ENCODE peak calls at places on chromosomes 2 and 18, in nine cellular contexts. One of them, this sample, is unnamed.

GRCh38 chr2:26692814-26693286 is 328 bp downstream of the KCNK3 start:
- DNase-seq in adrenal gland: no peak
- DNase-seq in HFF-Myc: no peak
- DNase-seq in GM06990: no peak
- DNase-seq in BJ: no peak
- DNase-seq in fibroblast of villous mesenchyme: peak
- DNase-seq in AG04450: no peak
- DNase-seq in omental fat pad: no peak
- DNase-seq in nephron progenitor cell: no peak
- DNase-seq in this sample: no peak

GRCh38 chr2:200466703-200467418 is 43.0 kb downstream of the KCTD18 start:
- DNase-seq in adrenal gland: peak
- DNase-seq in HFF-Myc: no peak
- DNase-seq in GM06990: no peak
- DNase-seq in BJ: no peak
- DNase-seq in fibroblast of villous mesenchyme: peak
- DNase-seq in AG04450: no peak
- DNase-seq in omental fat pad: no peak
- DNase-seq in nephron progenitor cell: no peak
- DNase-seq in this sample: no peak

GRCh38 chr18:23340661-23341060 is 112.4 kb upstream of the RIOK3 start:
- DNase-seq in adrenal gland: no peak
- DNase-seq in HFF-Myc: no peak
- DNase-seq in GM06990: no peak
- DNase-seq in BJ: no peak
- DNase-seq in fibroblast of villous mesenchyme: peak
- DNase-seq in AG04450: no peak
- DNase-seq in omental fat pad: no peak
- DNase-seq in nephron progenitor cell: peak
- DNase-seq in this sample: no peak

GRCh38 chr18:9951022-9951859 is 37.4 kb downstream of the VAPA start:
- DNase-seq in adrenal gland: no peak
- DNase-seq in HFF-Myc: peak
- DNase-seq in GM06990: no peak
- DNase-seq in BJ: no peak
- DNase-seq in fibroblast of villous mesenchyme: peak
- DNase-seq in AG04450: peak
- DNase-seq in omental fat pad: no peak
- DNase-seq in nephron progenitor cell: peak
- DNase-seq in this sample: no peak

GRCh38 chr2:12119841-12120240 is 373.4 kb downstream of the LPIN1 start:
- DNase-seq in adrenal gland: no peak
- DNase-seq in HFF-Myc: no peak
- DNase-seq in GM06990: no peak
- DNase-seq in BJ: no peak
- DNase-seq in fibroblast of villous mesenchyme: peak
- DNase-seq in AG04450: no peak
- DNase-seq in omental fat pad: no peak
- DNase-seq in nephron progenitor cell: no peak
- DNase-seq in this sample: no peak

GRCh38 chr2:64141711-64142405 is 2.4 kb downstream of the PELI1 start:
- DNase-seq in adrenal gland: no peak
- DNase-seq in HFF-Myc: no peak
- DNase-seq in GM06990: no peak
- DNase-seq in BJ: no peak
- DNase-seq in fibroblast of villous mesenchyme: peak
- DNase-seq in AG04450: no peak
- DNase-seq in omental fat pad: no peak
- DNase-seq in nephron progenitor cell: no peak
- DNase-seq in this sample: no peak

GRCh38 chr2:164692958-164693357 is 71.7 kb upstream of the GRB14 start:
- DNase-seq in adrenal gland: no peak
- DNase-seq in HFF-Myc: no peak
- DNase-seq in GM06990: no peak
- DNase-seq in BJ: no peak
- DNase-seq in fibroblast of villous mesenchyme: no peak
- DNase-seq in AG04450: no peak
- DNase-seq in omental fat pad: no peak
- DNase-seq in nephron progenitor cell: no peak
- DNase-seq in this sample: no peak

GRCh38 chr18:22283397-22283796 is 114.0 kb downstream of the GATA6 start:
- DNase-seq in adrenal gland: no peak
- DNase-seq in HFF-Myc: no peak
- DNase-seq in GM06990: no peak
- DNase-seq in BJ: no peak
- DNase-seq in fibroblast of villous mesenchyme: no peak
- DNase-seq in AG04450: no peak
- DNase-seq in omental fat pad: no peak
- DNase-seq in nephron progenitor cell: no peak
- DNase-seq in this sample: no peak

GRCh38 chr2:179057737-179058136 is 7.8 kb upstream of the CCDC141 start:
- DNase-seq in adrenal gland: no peak
- DNase-seq in HFF-Myc: no peak
- DNase-seq in GM06990: no peak
- DNase-seq in BJ: no peak
- DNase-seq in fibroblast of villous mesenchyme: no peak
- DNase-seq in AG04450: no peak
- DNase-seq in omental fat pad: no peak
- DNase-seq in nephron progenitor cell: no peak
- DNase-seq in this sample: no peak

GRCh38 chr2:128316777-128317185 is 1.9 kb downstream of the HS6ST1 start:
- DNase-seq in adrenal gland: peak
- DNase-seq in HFF-Myc: no peak
- DNase-seq in GM06990: no peak
- DNase-seq in BJ: no peak
- DNase-seq in fibroblast of villous mesenchyme: no peak
- DNase-seq in AG04450: no peak
- DNase-seq in omental fat pad: no peak
- DNase-seq in nephron progenitor cell: no peak
- DNase-seq in this sample: no peak

GRCh38 chr2:207692206-207693065 is 19.0 kb upstream of the CCNYL1 start:
- DNase-seq in adrenal gland: peak
- DNase-seq in HFF-Myc: no peak
- DNase-seq in GM06990: no peak
- DNase-seq in BJ: no peak
- DNase-seq in fibroblast of villous mesenchyme: peak
- DNase-seq in AG04450: no peak
- DNase-seq in omental fat pad: no peak
- DNase-seq in nephron progenitor cell: peak
- DNase-seq in this sample: peak

GRCh38 chr2:27964067-27964466 is 73.5 kb downstream of the BABAM2 start:
- DNase-seq in adrenal gland: no peak
- DNase-seq in HFF-Myc: no peak
- DNase-seq in GM06990: no peak
- DNase-seq in BJ: no peak
- DNase-seq in fibroblast of villous mesenchyme: no peak
- DNase-seq in AG04450: no peak
- DNase-seq in omental fat pad: no peak
- DNase-seq in nephron progenitor cell: no peak
- DNase-seq in this sample: no peak

GRCh38 chr2:73112026-73112912 is 479 bp downstream of the RAB11FIP5 start:
- DNase-seq in adrenal gland: peak
- DNase-seq in HFF-Myc: no peak
- DNase-seq in GM06990: no peak
- DNase-seq in BJ: no peak
- DNase-seq in fibroblast of villous mesenchyme: peak
- DNase-seq in AG04450: no peak
- DNase-seq in omental fat pad: no peak
- DNase-seq in nephron progenitor cell: peak
- DNase-seq in this sample: peak

GRCh38 chr2:196131949-196132925 is 39.1 kb downstream of the STK17B start:
- DNase-seq in adrenal gland: no peak
- DNase-seq in HFF-Myc: no peak
- DNase-seq in GM06990: peak
- DNase-seq in BJ: no peak
- DNase-seq in fibroblast of villous mesenchyme: peak
- DNase-seq in AG04450: no peak
- DNase-seq in omental fat pad: no peak
- DNase-seq in nephron progenitor cell: no peak
- DNase-seq in this sample: no peak

GRCh38 chr18:39624934-39625333 is 2059.3 kb upstream of the CELF4 start:
- DNase-seq in adrenal gland: no peak
- DNase-seq in HFF-Myc: no peak
- DNase-seq in GM06990: no peak
- DNase-seq in BJ: no peak
- DNase-seq in fibroblast of villous mesenchyme: peak
- DNase-seq in AG04450: peak
- DNase-seq in omental fat pad: no peak
- DNase-seq in nephron progenitor cell: no peak
- DNase-seq in this sample: no peak

GRCh38 chr2:159219394-159219998 is 67.0 kb downstream of the WDSUB1 start:
- DNase-seq in adrenal gland: no peak
- DNase-seq in HFF-Myc: no peak
- DNase-seq in GM06990: no peak
- DNase-seq in BJ: no peak
- DNase-seq in fibroblast of villous mesenchyme: no peak
- DNase-seq in AG04450: no peak
- DNase-seq in omental fat pad: no peak
- DNase-seq in nephron progenitor cell: no peak
- DNase-seq in this sample: no peak

GRCh38 chr18:64692826-64693225 is 543.9 kb upstream of the LINC00305 start:
- DNase-seq in adrenal gland: no peak
- DNase-seq in HFF-Myc: no peak
- DNase-seq in GM06990: no peak
- DNase-seq in BJ: no peak
- DNase-seq in fibroblast of villous mesenchyme: no peak
- DNase-seq in AG04450: no peak
- DNase-seq in omental fat pad: no peak
- DNase-seq in nephron progenitor cell: no peak
- DNase-seq in this sample: no peak

GRCh38 chr2:136874258-136874657 is 108.9 kb downstream of the THSD7B start:
- DNase-seq in adrenal gland: no peak
- DNase-seq in HFF-Myc: no peak
- DNase-seq in GM06990: no peak
- DNase-seq in BJ: no peak
- DNase-seq in fibroblast of villous mesenchyme: no peak
- DNase-seq in AG04450: no peak
- DNase-seq in omental fat pad: no peak
- DNase-seq in nephron progenitor cell: no peak
- DNase-seq in this sample: peak

DNA sequence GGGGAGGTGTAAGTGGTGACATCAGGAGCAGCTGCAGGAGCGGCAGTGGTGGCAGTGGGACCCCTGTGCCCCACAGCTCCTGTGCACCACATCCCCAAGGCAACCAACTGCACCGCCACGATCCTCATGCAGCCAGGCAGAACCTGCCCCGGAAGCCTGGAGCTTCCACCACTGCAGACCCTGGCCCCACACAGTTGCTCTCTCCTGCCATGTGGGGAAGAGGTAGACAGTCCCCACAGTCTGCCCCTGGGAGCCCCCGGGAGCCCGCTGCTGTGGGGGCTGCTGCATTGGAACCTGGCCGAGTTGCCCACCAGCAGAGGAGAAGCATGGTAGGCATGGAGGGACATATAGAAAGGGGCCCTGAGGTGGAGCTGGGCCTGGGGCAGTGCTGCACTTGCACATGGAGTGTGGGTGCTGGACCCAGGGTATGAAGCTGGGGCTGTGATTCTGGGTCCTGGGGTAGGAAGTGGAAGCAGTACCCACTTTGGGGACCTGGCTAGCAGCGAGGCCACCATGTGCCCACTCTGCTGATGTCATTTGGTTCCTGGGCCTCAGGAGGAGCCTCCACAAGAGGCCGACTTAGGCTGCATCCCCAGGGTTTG is 623.3 kb upstream of the LRRTM4 start:
- DNase-seq in adrenal gland: no peak
- DNase-seq in HFF-Myc: no peak
- DNase-seq in GM06990: no peak
- DNase-seq in BJ: no peak
- DNase-seq in fibroblast of villous mesenchyme: no peak
- DNase-seq in AG04450: no peak
- DNase-seq in omental fat pad: no peak
- DNase-seq in nephron progenitor cell: no peak
- DNase-seq in this sample: no peak
- TF ChIP-seq CTCF in adrenal gland: no peak
- TF ChIP-seq CTCF in HFF-Myc: no peak
- TF ChIP-seq CTCF in GM06990: no peak
- TF ChIP-seq CTCF in BJ: no peak
- TF ChIP-seq CTCF in fibroblast of villous mesenchyme: no peak
- TF ChIP-seq CTCF in AG04450: no peak
- TF ChIP-seq CTCF in omental fat pad: no peak
- TF ChIP-seq CTCF in nephron progenitor cell: no peak
- TF ChIP-seq CTCF in this sample: no peak

DNA sequence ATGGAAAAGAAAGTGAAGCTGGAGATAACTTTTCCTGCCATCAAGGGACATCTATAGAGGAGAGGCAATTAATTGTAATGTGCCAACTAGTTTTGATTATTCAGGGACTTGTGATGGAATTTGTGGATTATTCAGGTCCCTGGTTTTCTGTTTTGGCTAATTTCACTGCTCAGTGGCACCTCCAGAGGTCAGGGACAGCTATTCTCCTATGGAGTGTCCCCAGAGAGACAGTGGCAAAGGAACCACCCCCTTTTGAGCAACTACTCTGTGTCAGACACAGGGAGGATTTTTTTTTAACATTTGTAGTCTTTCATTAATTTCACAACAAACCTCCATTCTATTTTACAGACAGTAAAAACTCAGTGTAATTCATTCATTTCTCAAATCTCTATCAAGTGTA is 206.0 kb upstream of the SPRED2 start:
- DNase-seq in adrenal gland: no peak
- DNase-seq in HFF-Myc: no peak
- DNase-seq in GM06990: no peak
- DNase-seq in BJ: no peak
- DNase-seq in fibroblast of villous mesenchyme: no peak
- DNase-seq in AG04450: no peak
- DNase-seq in omental fat pad: no peak
- DNase-seq in nephron progenitor cell: no peak
- DNase-seq in this sample: no peak
- TF ChIP-seq CTCF in adrenal gland: no peak
- TF ChIP-seq CTCF in HFF-Myc: no peak
- TF ChIP-seq CTCF in GM06990: peak
- TF ChIP-seq CTCF in BJ: peak
- TF ChIP-seq CTCF in fibroblast of villous mesenchyme: peak
- TF ChIP-seq CTCF in AG04450: peak
- TF ChIP-seq CTCF in omental fat pad: no peak
- TF ChIP-seq CTCF in nephron progenitor cell: peak
- TF ChIP-seq CTCF in this sample: no peak

GRCh38 chr2:155377178-155377780 is 678.8 kb downstream of the KCNJ3 start:
- DNase-seq in adrenal gland: no peak
- DNase-seq in HFF-Myc: no peak
- DNase-seq in GM06990: no peak
- DNase-seq in BJ: no peak
- DNase-seq in fibroblast of villous mesenchyme: peak
- DNase-seq in AG04450: no peak
- DNase-seq in omental fat pad: no peak
- DNase-seq in nephron progenitor cell: no peak
- DNase-seq in this sample: no peak
- TF ChIP-seq CTCF in adrenal gland: peak
- TF ChIP-seq CTCF in HFF-Myc: no peak
- TF ChIP-seq CTCF in GM06990: no peak
- TF ChIP-seq CTCF in BJ: peak
- TF ChIP-seq CTCF in fibroblast of villous mesenchyme: peak
- TF ChIP-seq CTCF in AG04450: peak
- TF ChIP-seq CTCF in omental fat pad: no peak
- TF ChIP-seq CTCF in nephron progenitor cell: peak
- TF ChIP-seq CTCF in this sample: peak

DNA sequence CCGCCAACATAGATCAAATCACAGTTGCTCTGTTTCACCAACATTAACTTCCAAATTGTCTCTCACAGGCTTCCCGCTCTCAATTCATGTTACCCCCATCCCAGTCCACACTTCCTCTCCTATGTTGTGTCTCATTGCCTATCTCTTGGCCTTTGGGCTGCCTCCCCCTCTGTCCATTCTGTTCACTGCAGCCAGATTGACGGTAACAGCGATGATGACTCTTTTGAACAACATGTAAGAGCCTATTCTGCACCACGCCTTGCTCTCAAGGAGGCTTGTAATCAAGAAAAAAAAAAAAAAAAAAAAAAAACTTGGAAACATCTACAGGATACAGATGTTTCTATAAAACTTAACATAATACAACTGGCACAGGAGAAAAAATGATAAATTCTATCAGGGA is 77.3 kb upstream of the RMDN2 start:
- DNase-seq in adrenal gland: no peak
- DNase-seq in HFF-Myc: no peak
- DNase-seq in GM06990: no peak
- DNase-seq in BJ: no peak
- DNase-seq in fibroblast of villous mesenchyme: no peak
- DNase-seq in AG04450: no peak
- DNase-seq in omental fat pad: no peak
- DNase-seq in nephron progenitor cell: no peak
- DNase-seq in this sample: no peak
- TF ChIP-seq CTCF in adrenal gland: no peak
- TF ChIP-seq CTCF in HFF-Myc: no peak
- TF ChIP-seq CTCF in GM06990: no peak
- TF ChIP-seq CTCF in BJ: no peak
- TF ChIP-seq CTCF in fibroblast of villous mesenchyme: no peak
- TF ChIP-seq CTCF in AG04450: no peak
- TF ChIP-seq CTCF in omental fat pad: no peak
- TF ChIP-seq CTCF in nephron progenitor cell: no peak
- TF ChIP-seq CTCF in this sample: no peak